ENCODE peak calls at places on chromosomes 6 and 20, in nine cellular contexts. One of them, this sample, is unnamed.

GRCh38 chr20:7195704-7196103 is 428.2 kb downstream of the BMP2 start:
- DNase-seq in EL: no peak
- DNase-seq in CD8-positive, alpha-beta T cell: no peak
- DNase-seq in left lobe of liver: no peak
- DNase-seq in activated T-cell treated with anti-CD3 and anti-CD28 coated beads for 24 hours: no peak
- DNase-seq in GM23338: no peak
- DNase-seq in SJCRH30: no peak
- DNase-seq in endothelial cell: no peak
- DNase-seq in GM20000: no peak
- DNase-seq in this sample: no peak

GRCh38 chr6:164014716-164015484 is 600.4 kb downstream of the QKI start:
- DNase-seq in EL: no peak
- DNase-seq in CD8-positive, alpha-beta T cell: no peak
- DNase-seq in left lobe of liver: no peak
- DNase-seq in activated T-cell treated with anti-CD3 and anti-CD28 coated beads for 24 hours: no peak
- DNase-seq in GM23338: peak
- DNase-seq in SJCRH30: peak
- DNase-seq in endothelial cell: no peak
- DNase-seq in GM20000: no peak
- DNase-seq in this sample: no peak

GRCh38 chr6:115396112-115396906 is 664.4 kb downstream of the FRK start:
- DNase-seq in EL: no peak
- DNase-seq in CD8-positive, alpha-beta T cell: no peak
- DNase-seq in left lobe of liver: no peak
- DNase-seq in activated T-cell treated with anti-CD3 and anti-CD28 coated beads for 24 hours: no peak
- DNase-seq in GM23338: no peak
- DNase-seq in SJCRH30: no peak
- DNase-seq in endothelial cell: no peak
- DNase-seq in GM20000: no peak
- DNase-seq in this sample: no peak

GRCh38 chr6:43771210-43771857 is 1.3 kb downstream of the VEGFA start:
- DNase-seq in EL: peak
- DNase-seq in CD8-positive, alpha-beta T cell: peak
- DNase-seq in left lobe of liver: peak
- DNase-seq in activated T-cell treated with anti-CD3 and anti-CD28 coated beads for 24 hours: peak
- DNase-seq in GM23338: peak
- DNase-seq in SJCRH30: peak
- DNase-seq in endothelial cell: peak
- DNase-seq in GM20000: peak
- DNase-seq in this sample: no peak

GRCh38 chr6:165971202-165971601 is 196.4 kb downstream of the TBXT start:
- DNase-seq in EL: no peak
- DNase-seq in CD8-positive, alpha-beta T cell: no peak
- DNase-seq in left lobe of liver: no peak
- DNase-seq in activated T-cell treated with anti-CD3 and anti-CD28 coated beads for 24 hours: no peak
- DNase-seq in GM23338: no peak
- DNase-seq in SJCRH30: no peak
- DNase-seq in endothelial cell: no peak
- DNase-seq in GM20000: no peak
- DNase-seq in this sample: no peak

GRCh38 chr6:31426395-31426794 is 23.0 kb downstream of the MICA start:
- DNase-seq in EL: no peak
- DNase-seq in CD8-positive, alpha-beta T cell: no peak
- DNase-seq in left lobe of liver: no peak
- DNase-seq in activated T-cell treated with anti-CD3 and anti-CD28 coated beads for 24 hours: no peak
- DNase-seq in GM23338: no peak
- DNase-seq in SJCRH30: no peak
- DNase-seq in endothelial cell: no peak
- DNase-seq in GM20000: no peak
- DNase-seq in this sample: no peak

GRCh38 chr20:50801747-50802125 is 6.9 kb downstream of the BCAS4 start:
- DNase-seq in EL: no peak
- DNase-seq in CD8-positive, alpha-beta T cell: no peak
- DNase-seq in left lobe of liver: no peak
- DNase-seq in activated T-cell treated with anti-CD3 and anti-CD28 coated beads for 24 hours: no peak
- DNase-seq in GM23338: no peak
- DNase-seq in SJCRH30: no peak
- DNase-seq in endothelial cell: no peak
- DNase-seq in GM20000: no peak
- DNase-seq in this sample: no peak

GRCh38 chr6:128129679-128130078 is 228.8 kb upstream of the THEMIS start:
- DNase-seq in EL: no peak
- DNase-seq in CD8-positive, alpha-beta T cell: no peak
- DNase-seq in left lobe of liver: no peak
- DNase-seq in activated T-cell treated with anti-CD3 and anti-CD28 coated beads for 24 hours: no peak
- DNase-seq in GM23338: no peak
- DNase-seq in SJCRH30: no peak
- DNase-seq in endothelial cell: no peak
- DNase-seq in GM20000: no peak
- DNase-seq in this sample: no peak

GRCh38 chr6:9699890-9700289 is 715.0 kb downstream of the TFAP2A start:
- DNase-seq in EL: no peak
- DNase-seq in CD8-positive, alpha-beta T cell: no peak
- DNase-seq in left lobe of liver: no peak
- DNase-seq in activated T-cell treated with anti-CD3 and anti-CD28 coated beads for 24 hours: no peak
- DNase-seq in GM23338: no peak
- DNase-seq in SJCRH30: no peak
- DNase-seq in endothelial cell: no peak
- DNase-seq in GM20000: no peak
- DNase-seq in this sample: no peak

GRCh38 chr20:36467076-36467999 is 74.0 kb upstream of the MYL9 start:
- DNase-seq in EL: peak
- DNase-seq in CD8-positive, alpha-beta T cell: peak
- DNase-seq in left lobe of liver: peak
- DNase-seq in activated T-cell treated with anti-CD3 and anti-CD28 coated beads for 24 hours: no peak
- DNase-seq in GM23338: no peak
- DNase-seq in SJCRH30: peak
- DNase-seq in endothelial cell: no peak
- DNase-seq in GM20000: peak
- DNase-seq in this sample: no peak

GRCh38 chr6:106537662-106538061 is 91.6 kb downstream of the RTN4IP1 start:
- DNase-seq in EL: no peak
- DNase-seq in CD8-positive, alpha-beta T cell: no peak
- DNase-seq in left lobe of liver: no peak
- DNase-seq in activated T-cell treated with anti-CD3 and anti-CD28 coated beads for 24 hours: no peak
- DNase-seq in GM23338: no peak
- DNase-seq in SJCRH30: no peak
- DNase-seq in endothelial cell: no peak
- DNase-seq in GM20000: no peak
- DNase-seq in this sample: no peak

GRCh38 chr20:17605131-17605660 is 35.3 kb downstream of the DSTN start:
- DNase-seq in EL: no peak
- DNase-seq in CD8-positive, alpha-beta T cell: no peak
- DNase-seq in left lobe of liver: peak
- DNase-seq in activated T-cell treated with anti-CD3 and anti-CD28 coated beads for 24 hours: no peak
- DNase-seq in GM23338: no peak
- DNase-seq in SJCRH30: no peak
- DNase-seq in endothelial cell: no peak
- DNase-seq in GM20000: no peak
- DNase-seq in this sample: no peak

GRCh38 chr20:25489221-25489863 is 81.9 kb downstream of the GINS1 start:
- DNase-seq in EL: no peak
- DNase-seq in CD8-positive, alpha-beta T cell: no peak
- DNase-seq in left lobe of liver: no peak
- DNase-seq in activated T-cell treated with anti-CD3 and anti-CD28 coated beads for 24 hours: no peak
- DNase-seq in GM23338: peak
- DNase-seq in SJCRH30: no peak
- DNase-seq in endothelial cell: no peak
- DNase-seq in GM20000: no peak
- DNase-seq in this sample: no peak

This sample was measured in GM12864.